ENCODE peak calls at places on chromosomes 3 and 15, in five cellular contexts. One of them, this sample, is unnamed.

GRCh38 chr3:187684880-187685279 is 14.7 kb upstream of the SST start:
- DNase-seq in ureter: no peak
- DNase-seq in anterior cingulate cortex: no peak
- DNase-seq in uterus: no peak
- DNase-seq in NCI-H1436: no peak
- DNase-seq in this sample: peak; percentile 24

GRCh38 chr3:194296832-194297666 is 54.1 kb downstream of the CPN2 start:
- DNase-seq in ureter: no peak
- DNase-seq in anterior cingulate cortex: no peak
- DNase-seq in uterus: no peak
- DNase-seq in NCI-H1436: no peak
- DNase-seq in this sample: no peak

GRCh38 chr3:153734777-153735551 is 386.2 kb upstream of the ARHGEF26 start:
- DNase-seq in ureter: no peak
- DNase-seq in anterior cingulate cortex: no peak
- DNase-seq in uterus: no peak
- DNase-seq in NCI-H1436: no peak
- DNase-seq in this sample: no peak

GRCh38 chr15:77783636-77784035 is 150.9 kb upstream of the LINGO1 start:
- DNase-seq in ureter: no peak
- DNase-seq in anterior cingulate cortex: peak; percentile 15
- DNase-seq in uterus: no peak
- DNase-seq in NCI-H1436: no peak
- DNase-seq in this sample: no peak

GRCh38 chr3:146342971-146343370 is 92.1 kb upstream of the PLSCR4 start:
- DNase-seq in ureter: no peak
- DNase-seq in anterior cingulate cortex: no peak
- DNase-seq in uterus: no peak
- DNase-seq in NCI-H1436: no peak
- DNase-seq in this sample: peak; percentile 54

GRCh38 chr3:114093596-114093995 is 37.1 kb downstream of the QTRT2 start:
- DNase-seq in ureter: peak; percentile 45
- DNase-seq in anterior cingulate cortex: no peak
- DNase-seq in uterus: peak; percentile 24
- DNase-seq in NCI-H1436: no peak
- DNase-seq in this sample: peak; percentile 89

GRCh38 chr15:74497584-74497983 is 36.6 kb upstream of the UBL7 start:
- DNase-seq in ureter: no peak
- DNase-seq in anterior cingulate cortex: no peak
- DNase-seq in uterus: no peak
- DNase-seq in NCI-H1436: peak; percentile 97
- DNase-seq in this sample: no peak

GRCh38 chr3:54122046-54122801 is at the start of gene CACNA2D3:
- DNase-seq in ureter: no peak
- DNase-seq in anterior cingulate cortex: peak; percentile 32
- DNase-seq in uterus: no peak
- DNase-seq in NCI-H1436: peak; percentile 51
- DNase-seq in this sample: no peak

GRCh38 chr15:69853572-69853971 is 244.1 kb downstream of the TLE3 start:
- DNase-seq in ureter: no peak
- DNase-seq in anterior cingulate cortex: no peak
- DNase-seq in uterus: no peak
- DNase-seq in NCI-H1436: no peak
- DNase-seq in this sample: peak; percentile 84

GRCh38 chr3:100096866-100097265 is 17.4 kb downstream of the FILIP1L start:
- DNase-seq in ureter: no peak
- DNase-seq in anterior cingulate cortex: no peak
- DNase-seq in uterus: no peak
- DNase-seq in NCI-H1436: no peak
- DNase-seq in this sample: no peak

GRCh38 chr3:143122608-143123352 is 3.2 kb downstream of the CHST2 start:
- DNase-seq in ureter: no peak
- DNase-seq in anterior cingulate cortex: no peak
- DNase-seq in uterus: no peak
- DNase-seq in NCI-H1436: no peak
- DNase-seq in this sample: no peak

GRCh38 chr3:111859974-111860859 is 1.2 kb downstream of the PHLDB2 start:
- DNase-seq in ureter: peak; percentile 86
- DNase-seq in anterior cingulate cortex: no peak
- DNase-seq in uterus: peak; percentile 76
- DNase-seq in NCI-H1436: peak; percentile 51
- DNase-seq in this sample: peak; percentile 87

GRCh38 chr15:51266548-51266947 is 71.8 kb downstream of the CYP19A1 start:
- DNase-seq in ureter: no peak
- DNase-seq in anterior cingulate cortex: no peak
- DNase-seq in uterus: no peak
- DNase-seq in NCI-H1436: no peak
- DNase-seq in this sample: no peak

GRCh38 chr15:35934383-35935049 is 388.6 kb upstream of the DPH6 start:
- DNase-seq in ureter: no peak
- DNase-seq in anterior cingulate cortex: no peak
- DNase-seq in uterus: no peak
- DNase-seq in NCI-H1436: no peak
- DNase-seq in this sample: no peak

GRCh38 chr3:44509985-44510360 is 32.5 kb upstream of the ZNF445 start:
- DNase-seq in ureter: no peak
- DNase-seq in anterior cingulate cortex: no peak
- DNase-seq in uterus: no peak
- DNase-seq in NCI-H1436: no peak
- DNase-seq in this sample: peak; percentile 17

GRCh38 chr3:133548090-133548489 is 25.4 kb upstream of the CDV3 start:
- DNase-seq in ureter: no peak
- DNase-seq in anterior cingulate cortex: no peak
- DNase-seq in uterus: no peak
- DNase-seq in NCI-H1436: no peak
- DNase-seq in this sample: peak; percentile 40

GRCh38 chr3:9903238-9903624 is 583 bp downstream of the IL17RE start:
- DNase-seq in ureter: no peak
- DNase-seq in anterior cingulate cortex: no peak
- DNase-seq in uterus: no peak
- DNase-seq in NCI-H1436: no peak
- DNase-seq in this sample: peak; percentile 52

GRCh38 chr3:143134446-143134845 is 14.9 kb downstream of the CHST2 start:
- DNase-seq in ureter: no peak
- DNase-seq in anterior cingulate cortex: no peak
- DNase-seq in uterus: no peak
- DNase-seq in NCI-H1436: peak; percentile 17
- DNase-seq in this sample: no peak

GRCh38 chr15:47769166-47769565 is 51.9 kb downstream of the SEMA6D start:
- DNase-seq in ureter: no peak
- DNase-seq in anterior cingulate cortex: no peak
- DNase-seq in uterus: no peak
- DNase-seq in NCI-H1436: no peak
- DNase-seq in this sample: no peak